ENCODE peak calls at places on chromosomes 7 and 10, in nine cellular contexts. E is astrocyte, X is SJSA1, J is heart left ventricle, O is pancreas, U is GM12878, F is BJ, H is esophagus squamous epithelium, L is upper lobe of right lung. W is an unnamed sample.

GRCh38 chr7:78828317-78828716 is 625.1 kb downstream of the MAGI2 start:
- DNase-seq in L (no peak), E (no peak), J (no peak), U (no peak), H (no peak), X (no peak), F (no peak), O (no peak), W (no peak)

GRCh38 chr7:94266278-94266677 is 128.4 kb upstream of the COL1A2 start:
- DNase-seq in U (no peak), J (no peak), E (peak; percentile 20), L (no peak), H (no peak), X (no peak), O (no peak), F (no peak), W (peak; percentile 15)

GRCh38 chr7:114087674-114088539 is 169.1 kb upstream of the PPP1R3A start:
- DNase-seq in L (no peak), E (no peak), F (no peak), X (no peak), O (peak; percentile 60), H (no peak), J (no peak), U (no peak), W (no peak)

GRCh38 chr10:7700577-7701125 is 2.5 kb upstream of the ITIH2 start:
- DNase-seq in X (peak; percentile 39), L (no peak), E (peak; percentile 31), F (no peak), J (no peak), O (no peak), H (no peak), U (no peak), W (no peak)

GRCh38 chr7:35267372-35267771 is 13.5 kb upstream of the TBX20 start:
- DNase-seq in E (no peak), H (no peak), O (no peak), F (no peak), X (no peak), J (no peak), L (no peak), U (no peak), W (no peak)

GRCh38 chr7:157904211-157904865 is 567.5 kb downstream of the DNAJB6 start:
- DNase-seq in O (no peak), X (no peak), J (no peak), F (no peak), L (no peak), H (no peak), E (no peak), U (no peak), W (no peak)

GRCh38 chr7:31734456-31734855 is 47.4 kb downstream of the PPP1R17 start:
- DNase-seq in L (no peak), U (no peak), J (no peak), H (no peak), O (no peak), E (no peak), F (peak; percentile 24), X (no peak), W (no peak)

GRCh38 chr7:27600247-27600646 is 62.4 kb downstream of the HIBADH start:
- DNase-seq in E (no peak), U (no peak), X (no peak), O (no peak), L (no peak), J (no peak), F (no peak), H (no peak), W (no peak)

GRCh38 chr7:22287412-22287811 is 69.5 kb downstream of the RAPGEF5 start:
- DNase-seq in O (no peak), J (no peak), F (no peak), L (no peak), E (no peak), U (no peak), H (no peak), X (no peak), W (no peak)

GRCh38 chr10:119896937-119897336 is 4.4 kb downstream of the SEC23IP start:
- DNase-seq in O (peak; percentile 76), H (no peak), U (no peak), F (no peak), J (peak; percentile 70), X (no peak), E (no peak), L (peak; percentile 85), W (peak; percentile 61)

GRCh38 chr7:27235387-27236052 is 7.1 kb upstream of the EVX1 start:
- DNase-seq in O (peak; percentile 79), E (no peak), X (peak; percentile 59), H (no peak), U (no peak), J (no peak), L (peak; percentile 68), F (no peak), W (peak; percentile 53)

GRCh38 chr10:114266521-114266920 is 27.5 kb downstream of the VWA2 start:
- DNase-seq in J (peak; percentile 29), L (no peak), X (no peak), H (no peak), F (no peak), E (peak; percentile 88), O (no peak), U (no peak), W (peak; percentile 74)

GRCh38 chr10:103487396-103487708 is 6.2 kb upstream of the NEURL1 start:
- DNase-seq in J (no peak), H (no peak), E (no peak), X (no peak), U (no peak), O (no peak), F (no peak), L (no peak), W (no peak)

DNA sequence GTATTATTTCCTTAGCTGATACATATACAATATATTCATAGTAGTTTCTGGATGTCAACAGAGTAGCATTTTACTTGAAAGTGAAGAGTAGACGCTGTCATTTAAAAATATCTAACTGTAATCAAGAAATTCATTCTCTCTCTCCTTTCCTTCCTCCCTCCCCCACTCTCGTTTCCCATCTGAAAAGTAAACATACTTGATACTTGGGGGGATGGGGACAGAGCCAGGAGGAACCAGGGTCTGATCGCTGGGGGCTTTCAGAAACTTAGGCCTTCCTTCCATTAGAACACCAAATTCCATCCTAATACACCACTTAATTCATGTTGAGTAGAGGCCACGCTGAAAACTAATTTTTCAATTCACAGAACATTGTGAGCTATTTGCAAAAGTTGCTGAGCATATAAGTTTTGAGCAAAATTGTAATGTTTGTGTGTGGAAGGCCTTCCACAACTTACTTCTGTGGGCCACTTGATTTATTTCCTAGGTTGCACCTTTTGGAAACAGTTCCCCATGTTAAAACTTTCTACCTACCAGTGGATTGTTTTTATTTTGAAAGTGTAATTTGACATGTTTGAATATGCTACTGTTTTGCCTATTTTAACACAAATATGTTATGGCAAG is 35.3 kb downstream of the CNPY1 start:
- DNase-seq in O (no peak), F (no peak), X (no peak), L (no peak), J (no peak), H (no peak), U (no peak), E (no peak), W (no peak)
- H3K27me3 ChIP-seq in O (peaks cover 23% of the 10 kb centered on the region), F (peaks cover 17% of the 10 kb centered on the region), X (peaks cover 90% of the 10 kb centered on the region), L (peaks cover 97% of the 10 kb centered on the region), J (peaks cover 80% of the 10 kb centered on the region), H (peaks cover 100% of the 10 kb centered on the region), U (peaks cover 1% of the 10 kb centered on the region), E (peaks cover 65% of the 10 kb centered on the region), W (peaks cover 60% of the 10 kb centered on the region)

DNA sequence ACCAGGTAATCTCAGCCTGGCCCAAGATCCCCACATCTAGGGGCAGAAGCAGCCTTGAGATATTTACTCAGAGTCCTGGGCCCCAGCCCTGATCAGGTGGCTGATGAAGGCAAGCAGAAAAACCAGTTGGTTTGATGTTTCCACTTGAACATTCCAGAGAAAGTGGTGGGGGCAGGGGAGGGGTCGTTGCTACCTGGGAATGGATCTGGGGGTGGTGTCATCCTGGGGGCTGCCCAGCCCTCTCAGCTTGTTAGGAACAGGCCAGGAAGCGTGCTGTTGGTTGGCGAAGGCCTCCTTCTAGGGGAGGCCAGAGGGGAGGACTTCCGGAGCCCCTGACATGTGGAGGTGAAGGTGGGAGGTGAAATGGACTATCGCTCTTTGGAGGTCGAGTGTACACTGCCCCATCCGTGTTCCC is 3.7 kb upstream of the ABHD11 start:
- DNase-seq in F (no peak), E (no peak), X (no peak), J (no peak), U (no peak), O (no peak), L (peak; percentile 74), H (no peak), W (no peak)
- H3K4me3 ChIP-seq in F (no peak overlapping the region), E (no peak overlapping the region), X (no peak overlapping the region), J (no peak overlapping the region), U (no peak overlapping the region), O (peak overlapping the region; percentile 6), L (no peak overlapping the region), H (no peak overlapping the region), W (no peak overlapping the region)

DNA sequence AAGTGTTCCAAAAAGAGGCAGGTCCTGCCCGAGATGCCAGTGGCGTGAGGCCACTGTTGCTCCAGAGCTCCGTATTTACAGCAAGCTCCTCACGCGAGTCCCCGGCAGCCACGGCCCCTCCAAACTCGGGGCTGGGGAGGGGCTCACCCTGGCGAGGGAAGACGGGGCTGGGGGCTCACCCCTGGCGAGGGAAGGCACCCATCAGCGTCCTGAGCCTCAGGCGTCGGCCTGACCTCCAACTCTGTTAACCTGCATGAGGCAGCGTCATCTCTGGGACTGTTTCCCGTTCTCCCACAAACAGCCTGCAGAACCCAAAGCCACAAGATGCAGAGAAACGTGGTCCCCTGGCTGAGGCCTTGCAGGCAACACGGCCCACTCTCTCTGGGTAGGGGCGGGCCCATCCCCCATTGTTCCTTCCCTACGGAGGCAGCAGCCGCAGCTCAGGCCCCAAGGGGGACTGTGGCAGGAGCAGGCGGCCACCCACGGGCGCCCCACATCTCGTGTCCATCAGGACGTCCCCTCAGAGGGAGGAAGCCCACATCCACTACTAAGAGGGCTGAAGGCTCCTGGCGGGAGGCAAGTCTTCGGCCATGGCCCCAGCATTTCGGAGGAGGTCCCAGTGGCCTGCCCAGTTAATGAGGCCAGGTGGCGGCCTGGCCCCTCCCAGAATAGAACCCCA is 4.2 kb upstream of the ADGRA1 start:
- DNase-seq in U (no peak), F (no peak), H (no peak), E (no peak), X (no peak), O (no peak), J (no peak), L (no peak), W (no peak)
- H3K27me3 ChIP-seq in U (no peaks in the 10 kb centered on the region), F (peaks cover 6% of the 10 kb centered on the region), H (peaks cover 88% of the 10 kb centered on the region), E (peaks cover 7% of the 10 kb centered on the region), X (peaks cover 49% of the 10 kb centered on the region), O (no peaks in the 10 kb centered on the region), J (peaks cover 50% of the 10 kb centered on the region), L (peaks cover 52% of the 10 kb centered on the region), W (peaks cover 35% of the 10 kb centered on the region)

GRCh38 chr7:50314778-50315177 is 10.3 kb downstream of the IKZF1 start:
- DNase-seq in J (no peak), O (no peak), H (no peak), E (no peak), F (no peak), L (no peak), U (no peak), X (no peak), W (no peak)

GRCh38 chr7:50317221-50317678 is 12.7 kb downstream of the IKZF1 start:
- DNase-seq in U (no peak), O (no peak), H (no peak), E (no peak), X (no peak), L (no peak), J (no peak), F (no peak), W (no peak)

GRCh38 chr7:50315193-50315592 is 10.7 kb downstream of the IKZF1 start:
- DNase-seq in U (no peak), O (no peak), J (no peak), X (no peak), F (no peak), H (no peak), E (no peak), L (no peak), W (no peak)

GRCh38 chr7:50317697-50318640 is 13.5 kb downstream of the IKZF1 start:
- DNase-seq in E (no peak), J (no peak), H (no peak), O (no peak), L (no peak), F (no peak), U (no peak), X (no peak), W (no peak)

GRCh38 chr7:50315739-50316671 is 11.5 kb downstream of the IKZF1 start:
- DNase-seq in J (no peak), U (no peak), X (no peak), E (no peak), L (no peak), H (no peak), F (no peak), O (no peak), W (no peak)
- H3K4me3 ChIP-seq in J (no peak overlapping the region), U (peak overlapping the region; percentile 27), X (no peak overlapping the region), E (no peak overlapping the region), L (no peak overlapping the region), H (no peak overlapping the region), F (no peak overlapping the region), O (no peak overlapping the region), W (no peak overlapping the region)

W was measured in adrenal gland.